ENCODE peak calls at places on chromosomes 1 and 21, in seven cellular contexts. R is pancreas, V is GM23248, B is HCT116, J is GM12878, O is uterus, Y is Peyer's patch. S is an unnamed sample.

GRCh38 chr21:36710729-36711048 is 11.8 kb downstream of the SIM2 start:
- DNase-seq in R (no peak), V (no peak), B (no peak), J (no peak), O (no peak), Y (peak), S (no peak)

GRCh38 chr1:158295791-158296190 is 6.1 kb downstream of the CD1C start:
- DNase-seq in R (no peak), V (no peak), B (no peak), J (no peak), O (no peak), Y (no peak), S (no peak)

GRCh38 chr1:16087733-16088132 is 14.3 kb upstream of the FAM131C start:
- DNase-seq in R (no peak), V (no peak), B (no peak), J (no peak), O (no peak), Y (no peak), S (no peak)

GRCh38 chr1:70314706-70315304 is 39.7 kb downstream of the ANKRD13C start:
- DNase-seq in R (no peak), V (no peak), B (no peak), J (no peak), O (no peak), Y (no peak), S (no peak)

GRCh38 chr1:36323636-36324321 is at the start of gene EVA1B:
- DNase-seq in R (peak), V (peak), B (no peak), J (no peak), O (peak), Y (peak), S (peak)

GRCh38 chr1:164617607-164618564 is 58.9 kb downstream of the PBX1 start:
- DNase-seq in R (no peak), V (peak), B (peak), J (no peak), O (no peak), Y (no peak), S (no peak)

GRCh38 chr21:44533891-44534627 is 5.9 kb downstream of the KRTAP10-1 start:
- DNase-seq in R (no peak), V (no peak), B (peak), J (no peak), O (no peak), Y (no peak), S (no peak)

GRCh38 chr1:65175171-65176070 is 27.4 kb downstream of the AK4 start:
- DNase-seq in R (no peak), V (no peak), B (no peak), J (no peak), O (no peak), Y (no peak), S (no peak)

GRCh38 chr1:89670168-89670567 is 37.2 kb downstream of the LRRC8C start:
- DNase-seq in R (no peak), V (peak), B (no peak), J (peak), O (no peak), Y (no peak), S (peak)

GRCh38 chr21:15992171-15992570 is 262.4 kb downstream of the USP25 start:
- DNase-seq in R (no peak), V (peak), B (no peak), J (no peak), O (no peak), Y (no peak), S (no peak)

GRCh38 chr1:7478142-7478796 is 292.8 kb upstream of the VAMP3 start:
- DNase-seq in R (no peak), V (no peak), B (no peak), J (no peak), O (no peak), Y (no peak), S (no peak)

GRCh38 chr21:38139380-38140168 is 117.2 kb upstream of the KCNJ15 start:
- DNase-seq in R (no peak), V (peak), B (no peak), J (no peak), O (no peak), Y (no peak), S (no peak)

GRCh38 chr1:44941424-44942324 is 44.7 kb downstream of the EIF2B3 start:
- DNase-seq in R (no peak), V (no peak), B (no peak), J (no peak), O (no peak), Y (no peak), S (no peak)

GRCh38 chr1:203166192-203166940 is 9.3 kb downstream of the MYBPH start:
- DNase-seq in R (peak), V (no peak), B (no peak), J (no peak), O (no peak), Y (no peak), S (no peak)

GRCh38 chr1:101278845-101279244 is 42.0 kb downstream of the S1PR1 start:
- DNase-seq in R (no peak), V (no peak), B (no peak), J (no peak), O (no peak), Y (no peak), S (peak)

DNA sequence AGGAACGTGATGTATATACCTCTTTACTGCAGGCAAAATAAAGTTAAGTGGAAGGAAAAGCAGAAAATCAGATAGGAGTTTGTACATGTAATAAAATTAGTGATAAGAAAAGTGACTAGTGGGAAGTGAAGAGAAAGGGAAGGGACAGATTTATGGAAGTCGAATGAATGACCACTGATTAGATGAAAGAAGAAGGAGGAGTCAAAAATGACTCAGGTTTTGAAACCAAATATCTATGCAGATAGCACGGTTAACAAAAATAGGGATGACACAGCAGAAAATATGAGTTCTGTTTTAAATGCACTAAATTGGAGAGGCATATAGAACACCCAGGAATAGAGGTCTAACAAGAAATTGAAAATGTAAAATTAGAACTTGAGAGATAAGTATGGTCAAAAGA is 128.0 kb downstream of the HMCN1 start:
- DNase-seq in R (no peak), V (no peak), B (no peak), J (no peak), O (no peak), Y (no peak), S (no peak)
- H3K27ac ChIP-seq in R (no peak), V (no peak), B (no peak), J (no peak), O (no peak), Y (no peak), S (no peak)

GRCh38 chr1:59856725-59857338 is 42.1 kb downstream of the HOOK1 start:
- DNase-seq in R (peak), V (no peak), B (no peak), J (no peak), O (no peak), Y (peak), S (no peak)
- H3K27ac ChIP-seq in R (peak), V (no peak), B (no peak), J (no peak), O (no peak), Y (no peak), S (no peak)

DNA sequence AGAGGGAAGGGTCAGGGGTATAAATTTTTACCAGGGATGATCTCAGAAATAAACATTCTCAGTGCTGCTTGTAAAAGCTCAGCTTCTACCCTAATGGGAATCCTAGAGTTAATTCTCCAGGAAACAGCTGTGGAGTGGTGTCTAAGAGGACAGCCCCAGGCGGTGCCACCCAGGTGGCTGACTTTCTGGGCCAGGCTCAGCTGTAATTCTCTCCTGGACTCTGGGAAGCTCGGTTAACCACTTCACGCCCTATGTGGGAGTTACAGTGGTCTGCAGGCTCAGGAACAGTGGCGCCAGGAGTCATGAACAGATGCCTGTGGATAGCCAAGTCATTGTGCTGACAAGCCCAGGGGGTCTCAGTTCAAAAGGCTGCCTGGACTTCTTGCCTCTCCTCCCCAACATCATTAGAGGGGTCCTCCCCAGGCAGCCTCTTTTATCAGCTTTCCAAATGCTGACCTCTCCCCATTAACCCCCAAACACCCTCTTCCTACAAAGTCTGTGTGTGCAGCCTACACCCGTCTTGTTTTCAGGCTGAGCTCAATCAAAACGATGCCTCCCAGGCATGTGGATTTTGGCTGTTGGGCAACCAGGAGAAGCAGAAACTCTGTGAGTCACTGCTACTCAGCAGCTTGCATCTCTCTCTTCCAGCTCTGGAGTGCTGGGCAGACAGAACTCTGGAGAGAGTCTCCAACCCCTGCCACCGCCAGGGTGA is 1.2 kb downstream of the HHIPL2 start:
- DNase-seq in R (no peak), V (peak), B (no peak), J (no peak), O (no peak), Y (no peak), S (no peak)
- H3K27ac ChIP-seq in R (no peak), V (peak), B (no peak), J (no peak), O (no peak), Y (no peak), S (no peak)

GRCh38 chr1:219900882-219901281 is 27.5 kb downstream of the SLC30A10 start:
- DNase-seq in R (no peak), V (no peak), B (no peak), J (no peak), O (no peak), Y (no peak), S (no peak)
- H3K27ac ChIP-seq in R (no peak), V (no peak), B (no peak), J (no peak), O (no peak), Y (no peak), S (no peak)